ENCODE peak calls at places on chromosomes 7 and 10, in four cellular contexts. M, H, U and E are unnamed samples.

GRCh38 chr7:41696323-41696916 is 6.5 kb downstream of the INHBA start:
- DNase-seq in H (no peak), U (peak; percentile 81), M (peak; percentile 2), E (peak; percentile 74)

GRCh38 chr7:129169705-129170319 is 18.6 kb upstream of the SMO start:
- DNase-seq in H (no peak), U (no peak), M (no peak), E (no peak)

GRCh38 chr7:5528071-5528814 is 104.6 kb upstream of the TNRC18 start:
- DNase-seq in U (peak; percentile 58), M (no peak), H (no peak), E (no peak)

GRCh38 chr10:6707329-6707728 is 127.3 kb upstream of the PRKCQ start:
- DNase-seq in U (no peak), H (no peak), M (no peak), E (peak; percentile 54)

GRCh38 chr7:138000081-138000701 is 1.7 kb downstream of the CREB3L2 start:
- DNase-seq in U (peak; percentile 87), M (no peak), H (no peak), E (peak; percentile 67)

GRCh38 chr10:114674321-114674720 is 16.2 kb upstream of the ABLIM1 start:
- DNase-seq in H (no peak), M (no peak), U (no peak), E (no peak)

GRCh38 chr7:26681819-26682418 is 182.5 kb downstream of the SKAP2 start:
- DNase-seq in H (no peak), U (peak; percentile 44), M (peak; percentile 28), E (no peak)

GRCh38 chr7:99559276-99559915 is 954 bp downstream of the ZNF655 start:
- DNase-seq in H (no peak), U (peak; percentile 30), M (no peak), E (no peak)

GRCh38 chr7:923108-924041 is 31.1 kb downstream of the ADAP1 start:
- DNase-seq in H (no peak), U (peak; percentile 49), M (no peak), E (no peak)

GRCh38 chr10:7000063-7000462 is 410.8 kb downstream of the SFMBT2 start:
- DNase-seq in H (no peak), M (no peak), U (peak; percentile 78), E (no peak)

GRCh38 chr7:75806560-75807307 is 6.9 kb downstream of the CCL24 start:
- DNase-seq in M (no peak), U (no peak), H (no peak), E (no peak)

GRCh38 chr7:29139191-29139590 is 7.1 kb downstream of the CPVL start:
- DNase-seq in M (no peak), U (peak; percentile 65), H (no peak), E (no peak)

GRCh38 chr10:50653758-50654157 is 30.0 kb upstream of the SGMS1 start:
- DNase-seq in H (no peak), U (no peak), M (no peak), E (no peak)

GRCh38 chr7:132295198-132295597 is 281.1 kb downstream of the PLXNA4 start:
- DNase-seq in M (no peak), H (no peak), U (peak; percentile 57), E (no peak)

GRCh38 chr10:73099141-73099540 is 2.5 kb upstream of the P4HA1 start:
- DNase-seq in M (no peak), U (no peak), H (no peak), E (no peak)

GRCh38 chr7:134121632-134122139 is 5.5 kb upstream of the LRGUK start:
- DNase-seq in U (no peak), M (no peak), H (no peak), E (no peak)

GRCh38 chr10:12418725-12419278 is 69.5 kb downstream of the CAMK1D start:
- DNase-seq in U (no peak), H (no peak), M (no peak), E (no peak)

GRCh38 chr10:71239131-71239915 is 27.0 kb downstream of the UNC5B start:
- DNase-seq in U (no peak), H (no peak), M (no peak), E (no peak)